ENCODE peak calls at places on chromosomes 11 and 22, in five cellular contexts. C is NCI-H1092; Y is stimulated activated CD4-positive, alpha-beta T cell treated with anti-CD3 and anti-CD28 coated beads, Interleukin-2, amount 100 ng/mL, for 24 hours; T is mammary epithelial cell; W is NCI-H774. B is an unnamed sample.

GRCh38 chr22:20648306-20648903 is 125.5 kb upstream of the SERPIND1 start:
- DNase-seq in C (no peak), W (no peak), T (no peak), Y (no peak), B (no peak)

GRCh38 chr22:24325105-24325757 is 54.6 kb downstream of the SPECC1L start:
- DNase-seq in T (peak), C (no peak), Y (no peak), W (peak), B (no peak)

GRCh38 chr11:120775986-120776682 is 247.8 kb upstream of the TBCEL start:
- DNase-seq in Y (no peak), T (no peak), C (no peak), W (no peak), B (no peak)

GRCh38 chr22:37121887-37122591 is 12.5 kb upstream of the TMPRSS6 start:
- DNase-seq in Y (peak), T (peak), W (no peak), C (no peak), B (no peak)

GRCh38 chr11:87908086-87908485 is 267.2 kb downstream of the RAB38 start:
- DNase-seq in C (no peak), T (no peak), Y (no peak), W (no peak), B (no peak)

GRCh38 chr11:50088231-50088630 is 55.6 kb downstream of the OR4C45 start:
- DNase-seq in C (no peak), Y (no peak), T (peak), W (no peak), B (no peak)

GRCh38 chr22:40531951-40532900 is 104.3 kb downstream of the MRTFA start:
- DNase-seq in W (no peak), C (no peak), Y (no peak), T (no peak), B (no peak)

GRCh38 chr11:128688031-128688713 is 5.7 kb upstream of the FLI1 start:
- DNase-seq in C (no peak), T (no peak), W (no peak), Y (no peak), B (no peak)

GRCh38 chr11:44884056-44884455 is 66.6 kb downstream of the TP53I11 start:
- DNase-seq in W (no peak), T (no peak), Y (no peak), C (no peak), B (no peak)

GRCh38 chr22:32850591-32851517 is 49.3 kb downstream of the TIMP3 start:
- DNase-seq in W (no peak), Y (no peak), C (no peak), T (no peak), B (peak)

GRCh38 chr11:1841511-1842148 is 2.8 kb downstream of the TNNI2 start:
- DNase-seq in W (no peak), Y (no peak), C (no peak), T (no peak), B (no peak)

GRCh38 chr11:23569547-23569946 is 709.3 kb upstream of the CCDC179 start:
- DNase-seq in C (no peak), W (no peak), T (no peak), Y (no peak), B (no peak)

GRCh38 chr11:116231540-116231939 is 541.2 kb downstream of the BUD13 start:
- DNase-seq in T (no peak), Y (no peak), W (peak), C (no peak), B (no peak)

GRCh38 chr22:20729194-20729593 is 44.7 kb upstream of the SERPIND1 start:
- DNase-seq in W (no peak), C (no peak), T (no peak), Y (no peak), B (no peak)

GRCh38 chr11:2741006-2741376 is 41.2 kb upstream of the KCNQ1OT1 start:
- DNase-seq in C (no peak), Y (no peak), W (no peak), T (no peak), B (no peak)

GRCh38 chr11:33598426-33599069 is 102.1 kb downstream of the C11orf91 start:
- DNase-seq in Y (no peak), C (peak), T (no peak), W (peak), B (no peak)

GRCh38 chr11:65298655-65299179 is 15.9 kb upstream of the CDC42EP2 start:
- DNase-seq in W (no peak), C (no peak), Y (no peak), T (no peak), B (no peak)

GRCh38 chr11:92070026-92070889 is 154.4 kb upstream of the FAT3 start:
- DNase-seq in C (no peak), W (no peak), T (peak), Y (no peak), B (no peak)

GRCh38 chr11:64850979-64851567 is 6.6 kb upstream of the CDC42BPG start:
- DNase-seq in W (no peak), T (no peak), C (no peak), Y (peak), B (no peak)

GRCh38 chr22:46418827-46419226 is 83.3 kb downstream of the TRMU start:
- DNase-seq in Y (no peak), W (no peak), T (no peak), C (no peak), B (no peak)

GRCh38 chr22:25403752-25404471 is 160.6 kb upstream of the GRK3 start:
- DNase-seq in W (no peak), C (no peak), Y (no peak), T (peak), B (no peak)

GRCh38 chr11:64348611-64349387 is 8.8 kb downstream of the CCDC88B start:
- DNase-seq in Y (no peak), W (no peak), T (no peak), C (no peak), B (no peak)

GRCh38 chr11:134572741-134573675 is 161.0 kb upstream of the B3GAT1 start:
- DNase-seq in T (no peak), C (no peak), W (no peak), Y (no peak), B (no peak)

GRCh38 chr11:2775083-2775625 is 75.4 kb upstream of the KCNQ1OT1 start:
- DNase-seq in C (no peak), T (no peak), Y (no peak), W (no peak), B (no peak)

GRCh38 chr11:43508511-43508918 is 149.8 kb downstream of the TTC17 start:
- DNase-seq in Y (no peak), W (no peak), T (peak), C (no peak), B (no peak)

GRCh38 chr11:101686514-101686913 is 102.7 kb upstream of the TRPC6 start:
- DNase-seq in Y (no peak), W (no peak), T (peak), C (no peak), B (no peak)

GRCh38 chr11:131246589-131247164 is 123.7 kb upstream of the NTM start:
- DNase-seq in Y (peak), W (no peak), T (no peak), C (no peak), B (no peak)

GRCh38 chr22:30714062-30714461 is 19.4 kb downstream of the OSBP2 start:
- DNase-seq in C (no peak), W (no peak), Y (no peak), T (no peak), B (no peak)

GRCh38 chr22:40499187-40499753 is 128.9 kb downstream of the SGSM3 start:
- DNase-seq in W (no peak), T (peak), C (no peak), Y (no peak), B (no peak)

GRCh38 chr22:48593551-48593950 is 1234.1 kb downstream of the BRD1 start:
- DNase-seq in W (no peak), T (no peak), Y (no peak), C (no peak), B (no peak)

GRCh38 chr11:121841487-121842167 is 274.4 kb downstream of the BLID start:
- DNase-seq in W (no peak), Y (no peak), C (no peak), T (no peak), B (no peak)

GRCh38 chr11:73308963-73309960 is 1.2 kb downstream of the ARHGEF17 start:
- DNase-seq in Y (peak), T (peak), C (no peak), W (no peak), B (no peak)

GRCh38 chr11:80651004-80651403 is 1210.2 kb upstream of the TENM4 start:
- DNase-seq in T (no peak), C (no peak), Y (no peak), W (no peak), B (no peak)

GRCh38 chr11:118917488-118918127 is 8.1 kb downstream of the BCL9L start:
- DNase-seq in T (peak), C (no peak), W (no peak), Y (peak), B (no peak)

GRCh38 chr22:28934026-28934425 is 50.7 kb downstream of the ZNRF3 start:
- DNase-seq in W (no peak), T (no peak), C (peak), Y (no peak), B (no peak)

GRCh38 chr11:74592063-74592440 is 330 bp upstream of the POLD3 start:
- DNase-seq in Y (no peak), W (no peak), C (no peak), T (no peak), B (no peak)

GRCh38 chr22:45580703-45581381 is 78.2 kb downstream of the FBLN1 start:
- DNase-seq in C (no peak), W (no peak), T (no peak), Y (no peak), B (no peak)

GRCh38 chr11:71940561-71941219 is 11.8 kb downstream of the RNF121 start:
- DNase-seq in T (no peak), C (no peak), Y (no peak), W (no peak), B (no peak)

B was measured in omental fat pad.